ENCODE peak calls at places on chromosomes 5 and 9, in four cellular contexts. One of them, this sample, is unnamed. For H3K36me3 and H3K4me1, the result is how much of the 10 kb centered on the place peaks cover.

GRCh38 chr5:159916841-159917761 is 819 bp downstream of the ADRA1B start:
- DNase-seq in pancreas: no peak
- DNase-seq in hepatocyte: no peak
- DNase-seq in mesendoderm: no peak
- DNase-seq in this sample: no peak

GRCh38 chr9:33263131-33263935 is 1.2 kb downstream of the BAG1 start:
- DNase-seq in pancreas: no peak
- DNase-seq in hepatocyte: peak
- DNase-seq in mesendoderm: peak
- DNase-seq in this sample: no peak

GRCh38 chr5:180119886-180120220 is 48.3 kb upstream of the RNF130 start:
- DNase-seq in pancreas: no peak
- DNase-seq in hepatocyte: no peak
- DNase-seq in mesendoderm: no peak
- DNase-seq in this sample: no peak

GRCh38 chr9:94213513-94214124 is 45.5 kb upstream of the ZNF169 start:
- DNase-seq in pancreas: peak
- DNase-seq in hepatocyte: peak
- DNase-seq in mesendoderm: peak
- DNase-seq in this sample: peak

GRCh38 chr5:1726956-1727355 is 72.7 kb downstream of the MRPL36 start:
- DNase-seq in pancreas: no peak
- DNase-seq in hepatocyte: no peak
- DNase-seq in mesendoderm: no peak
- DNase-seq in this sample: no peak

GRCh38 chr9:108838017-108838416 is 17.8 kb downstream of the ACTL7B start:
- DNase-seq in pancreas: no peak
- DNase-seq in hepatocyte: no peak
- DNase-seq in mesendoderm: peak
- DNase-seq in this sample: no peak

GRCh38 chr5:98458726-98459125 is 314.7 kb upstream of the RGMB start:
- DNase-seq in pancreas: no peak
- DNase-seq in hepatocyte: no peak
- DNase-seq in mesendoderm: no peak
- DNase-seq in this sample: no peak

GRCh38 chr9:20292002-20292401 is 330.3 kb downstream of the MLLT3 start:
- DNase-seq in pancreas: no peak
- DNase-seq in hepatocyte: no peak
- DNase-seq in mesendoderm: peak
- DNase-seq in this sample: no peak

GRCh38 chr5:39137391-39138181 is 63.4 kb upstream of the RICTOR start:
- DNase-seq in pancreas: no peak
- DNase-seq in hepatocyte: no peak
- DNase-seq in mesendoderm: peak
- DNase-seq in this sample: peak

GRCh38 chr9:6805532-6805931 is 47.8 kb downstream of the KDM4C start:
- DNase-seq in pancreas: no peak
- DNase-seq in hepatocyte: no peak
- DNase-seq in mesendoderm: no peak
- DNase-seq in this sample: no peak

GRCh38 chr9:128188209-128188608 is 3.2 kb downstream of the CIZ1 start:
- DNase-seq in pancreas: no peak
- DNase-seq in hepatocyte: no peak
- DNase-seq in mesendoderm: no peak
- DNase-seq in this sample: no peak

GRCh38 chr9:4298255-4299005 is 1.4 kb downstream of the GLIS3 start:
- DNase-seq in pancreas: peak
- DNase-seq in hepatocyte: peak
- DNase-seq in mesendoderm: peak
- DNase-seq in this sample: peak

GRCh38 chr5:164392531-164392930 is 887.1 kb downstream of the MAT2B start:
- DNase-seq in pancreas: no peak
- DNase-seq in hepatocyte: no peak
- DNase-seq in mesendoderm: no peak
- DNase-seq in this sample: no peak

GRCh38 chr5:176906796-176907195 is 7.7 kb upstream of the HK3 start:
- DNase-seq in pancreas: no peak
- DNase-seq in hepatocyte: no peak
- DNase-seq in mesendoderm: no peak
- DNase-seq in this sample: no peak

GRCh38 chr5:154202379-154203260 is 12.1 kb downstream of the GALNT10 start:
- DNase-seq in pancreas: no peak
- DNase-seq in hepatocyte: no peak
- DNase-seq in mesendoderm: peak
- DNase-seq in this sample: no peak

DNA sequence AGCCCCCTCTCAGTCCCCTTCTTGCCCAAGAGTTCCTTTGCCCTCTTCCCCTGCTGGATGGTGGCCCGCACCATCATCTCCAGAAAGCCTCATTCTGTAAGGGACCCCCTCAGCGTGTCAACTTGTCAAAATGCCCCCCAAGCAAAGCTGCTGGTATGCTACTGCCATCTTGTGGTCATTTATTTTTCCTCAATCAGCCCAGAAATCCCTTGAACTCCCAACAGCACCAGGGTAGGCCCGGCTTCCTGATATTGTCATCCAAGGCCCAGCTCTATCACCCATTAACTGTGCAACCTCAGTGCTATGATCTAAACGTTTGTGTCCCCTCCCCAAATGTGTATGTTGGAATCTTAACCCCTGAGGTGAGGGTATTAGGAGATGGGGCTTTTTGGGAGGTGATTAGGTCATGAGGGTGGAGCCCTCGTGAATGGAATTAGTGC is 53.2 kb upstream of the FBXW11 start:
- DNase-seq in pancreas: no peak
- DNase-seq in hepatocyte: no peak
- DNase-seq in mesendoderm: peak
- DNase-seq in this sample: peak
- H3K36me3 ChIP-seq in pancreas: under half
- H3K36me3 ChIP-seq in hepatocyte: under half
- H3K36me3 ChIP-seq in mesendoderm: under half
- H3K36me3 ChIP-seq in this sample: under half

DNA sequence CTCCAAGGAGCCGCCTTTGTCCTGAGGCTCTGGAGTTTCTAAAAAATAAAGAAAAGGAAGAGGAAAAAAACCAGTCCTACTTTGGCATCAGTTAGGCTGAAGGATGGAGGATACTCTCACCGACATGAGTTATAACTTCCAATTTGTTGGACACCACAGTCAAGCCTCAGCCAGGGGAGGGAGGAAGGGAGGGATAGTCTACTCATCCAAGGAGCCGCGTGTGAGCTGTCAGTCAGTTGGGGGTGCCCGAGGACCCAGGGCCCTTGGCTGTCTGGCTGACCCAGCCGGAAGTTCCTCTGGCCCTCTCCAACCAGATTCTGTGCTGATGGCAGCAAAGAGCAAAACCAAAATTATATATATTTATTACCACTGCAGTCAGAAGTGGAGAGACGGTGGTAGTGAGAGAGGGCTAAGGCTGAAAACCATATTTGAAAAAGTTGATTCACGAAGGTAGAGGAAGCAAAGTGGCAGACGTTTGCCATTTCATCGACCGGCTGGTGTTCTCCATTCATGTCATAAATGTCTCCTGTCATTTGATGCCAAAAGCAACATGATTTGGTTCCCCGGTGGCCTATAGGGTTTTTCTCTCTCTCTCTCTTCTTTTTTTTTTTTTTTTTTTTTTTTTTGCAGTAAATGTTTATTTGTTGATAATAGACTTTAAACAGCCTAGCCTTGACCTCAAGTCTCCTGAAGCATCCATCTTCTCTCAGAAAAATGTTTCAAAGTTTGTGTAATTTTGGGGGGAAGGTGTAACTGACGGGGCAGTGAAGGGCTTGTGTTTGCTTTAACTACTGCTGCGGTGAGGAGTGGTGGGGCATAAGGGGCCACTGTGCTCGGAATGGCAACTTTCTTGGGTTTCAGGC is 7.6 kb downstream of the LMX1B start:
- DNase-seq in pancreas: no peak
- DNase-seq in hepatocyte: no peak
- DNase-seq in mesendoderm: no peak
- DNase-seq in this sample: no peak
- H3K4me1 ChIP-seq in pancreas: under half
- H3K4me1 ChIP-seq in hepatocyte: under half
- H3K4me1 ChIP-seq in mesendoderm: under half
- H3K4me1 ChIP-seq in this sample: under half

DNA sequence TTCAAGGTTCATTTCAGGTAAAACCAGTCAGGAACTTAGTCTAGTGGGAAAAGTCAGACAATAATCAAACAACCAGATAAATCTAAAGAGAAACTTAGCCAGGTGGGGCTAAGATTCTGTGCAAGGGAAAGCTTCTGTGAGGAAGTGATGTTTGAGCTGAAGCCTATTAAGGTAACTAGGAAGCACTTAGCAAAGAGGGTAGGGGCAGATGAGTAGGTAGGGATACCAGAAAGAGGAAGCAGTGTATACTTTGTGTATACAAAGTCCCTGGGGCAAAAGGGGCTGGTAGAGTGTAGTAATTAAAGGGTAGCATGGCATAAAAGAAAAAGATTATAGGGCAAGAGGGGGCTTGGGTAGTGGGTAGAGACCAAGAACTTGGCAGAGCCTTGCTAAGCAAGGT is 3.6 kb upstream of the SPATA24 start:
- DNase-seq in pancreas: no peak
- DNase-seq in hepatocyte: no peak
- DNase-seq in mesendoderm: no peak
- DNase-seq in this sample: no peak
- H3K4me3 ChIP-seq in pancreas: no peak
- H3K4me3 ChIP-seq in hepatocyte: no peak
- H3K4me3 ChIP-seq in mesendoderm: no peak
- H3K4me3 ChIP-seq in this sample: no peak

DNA sequence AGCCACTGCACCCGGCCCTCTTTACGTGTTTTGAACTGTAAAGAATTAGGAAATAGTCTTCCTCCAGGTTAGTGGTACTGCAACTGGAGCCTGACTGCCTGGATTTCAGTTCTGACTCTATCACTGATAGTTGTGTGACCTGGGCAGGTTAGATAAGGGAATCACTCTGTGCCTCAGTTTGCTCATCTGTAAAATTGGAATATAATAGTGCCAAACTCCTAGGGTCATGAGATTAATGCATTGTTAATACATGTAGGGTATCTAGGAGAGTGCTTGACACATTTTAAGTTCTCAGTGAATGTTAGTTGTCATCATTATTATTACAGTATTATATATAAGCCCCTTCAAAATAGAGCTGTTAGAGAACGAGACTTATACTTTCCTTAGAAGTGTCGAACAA is 72.5 kb upstream of the FSD1L start:
- DNase-seq in pancreas: no peak
- DNase-seq in hepatocyte: no peak
- DNase-seq in mesendoderm: no peak
- DNase-seq in this sample: no peak
- H3K36me3 ChIP-seq in pancreas: under half
- H3K36me3 ChIP-seq in hepatocyte: under half
- H3K36me3 ChIP-seq in mesendoderm: under half
- H3K36me3 ChIP-seq in this sample: under half

DNA sequence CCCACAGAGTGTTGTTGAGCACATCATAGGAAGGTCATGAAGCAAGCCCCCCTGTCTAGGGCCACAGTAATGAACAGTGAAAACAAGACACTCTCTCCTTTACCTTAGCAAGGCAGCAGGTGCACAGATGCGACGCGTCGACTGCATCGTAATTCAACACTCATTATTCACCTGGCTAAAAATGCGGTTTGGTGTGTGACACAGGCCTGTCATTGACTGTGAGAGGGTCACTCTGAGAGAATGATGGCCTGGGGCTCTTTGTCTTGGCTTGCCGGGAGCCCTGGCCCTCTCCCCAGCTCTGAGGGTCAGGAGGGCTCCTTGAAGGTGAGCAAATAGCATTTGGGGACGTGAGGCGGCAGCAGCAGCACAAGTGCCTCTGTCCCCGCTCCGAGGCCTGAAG is 46.8 kb downstream of the SHB start:
- DNase-seq in pancreas: no peak
- DNase-seq in hepatocyte: no peak
- DNase-seq in mesendoderm: no peak
- DNase-seq in this sample: no peak
- H3K4me1 ChIP-seq in pancreas: under half
- H3K4me1 ChIP-seq in hepatocyte: half or more
- H3K4me1 ChIP-seq in mesendoderm: under half
- H3K4me1 ChIP-seq in this sample: half or more

DNA sequence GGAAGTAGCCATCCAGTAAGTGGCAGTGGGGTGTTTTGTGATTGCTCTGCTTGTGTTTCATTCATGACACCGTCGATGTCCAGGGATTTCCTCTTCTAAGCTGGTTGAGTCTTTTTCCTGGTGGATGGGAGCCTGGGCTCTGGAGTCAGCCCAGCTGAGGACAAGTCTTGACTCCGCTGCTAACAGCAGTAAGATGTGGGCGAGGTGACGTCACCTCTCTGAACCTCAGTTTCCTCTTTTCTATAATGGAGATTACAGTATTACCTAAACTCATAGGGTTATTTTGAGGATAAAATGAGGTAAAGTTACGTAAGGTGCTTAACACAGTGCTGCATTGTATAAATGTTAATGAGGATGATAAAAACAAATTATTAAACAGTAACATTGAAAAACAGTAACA is 21.3 kb downstream of the FGF1 start:
- DNase-seq in pancreas: no peak
- DNase-seq in hepatocyte: no peak
- DNase-seq in mesendoderm: no peak
- DNase-seq in this sample: no peak
- H3K4me3 ChIP-seq in pancreas: no peak
- H3K4me3 ChIP-seq in hepatocyte: no peak
- H3K4me3 ChIP-seq in mesendoderm: no peak
- H3K4me3 ChIP-seq in this sample: no peak